ENCODE peak calls at places on chromosomes 13 and 19, in five cellular contexts. One of them, this sample, is unnamed.

GRCh38 chr19:4829001-4829712 is 2.4 kb downstream of the TICAM1 start:
- DNase-seq in iPS-NIHi11: no peak
- DNase-seq in stimulated activated CD4-positive, alpha-beta T cell treated with anti-CD3 and anti-CD28 coated beads, Interleukin-15, amount 100 ng/mL, for 1 hour: no peak
- DNase-seq in HTR-8/SVneo: no peak
- DNase-seq in right atrium auricular region: no peak
- DNase-seq in this sample: no peak

GRCh38 chr19:37654525-37654832 is 786 bp downstream of the ZFP30 start:
- DNase-seq in right atrium auricular region: no peak
- DNase-seq in iPS-NIHi11: no peak
- DNase-seq in stimulated activated CD4-positive, alpha-beta T cell treated with anti-CD3 and anti-CD28 coated beads, Interleukin-15, amount 100 ng/mL, for 1 hour: no peak
- DNase-seq in HTR-8/SVneo: no peak
- DNase-seq in this sample: no peak

GRCh38 chr13:97582170-97582569 is 148.2 kb downstream of the RAP2A start:
- DNase-seq in HTR-8/SVneo: no peak
- DNase-seq in iPS-NIHi11: no peak
- DNase-seq in right atrium auricular region: no peak
- DNase-seq in stimulated activated CD4-positive, alpha-beta T cell treated with anti-CD3 and anti-CD28 coated beads, Interleukin-15, amount 100 ng/mL, for 1 hour: no peak
- DNase-seq in this sample: no peak

GRCh38 chr13:98972627-98973026 is 5.2 kb downstream of the DOCK9 start:
- DNase-seq in HTR-8/SVneo: peak; percentile 70
- DNase-seq in iPS-NIHi11: no peak
- DNase-seq in right atrium auricular region: no peak
- DNase-seq in stimulated activated CD4-positive, alpha-beta T cell treated with anti-CD3 and anti-CD28 coated beads, Interleukin-15, amount 100 ng/mL, for 1 hour: no peak
- DNase-seq in this sample: no peak

GRCh38 chr13:98334620-98335205 is 157.6 kb upstream of the RNF113B start:
- DNase-seq in stimulated activated CD4-positive, alpha-beta T cell treated with anti-CD3 and anti-CD28 coated beads, Interleukin-15, amount 100 ng/mL, for 1 hour: no peak
- DNase-seq in right atrium auricular region: no peak
- DNase-seq in iPS-NIHi11: no peak
- DNase-seq in HTR-8/SVneo: no peak
- DNase-seq in this sample: no peak

GRCh38 chr19:54570316-54570715 is 3.3 kb upstream of the LILRA2 start:
- DNase-seq in right atrium auricular region: no peak
- DNase-seq in stimulated activated CD4-positive, alpha-beta T cell treated with anti-CD3 and anti-CD28 coated beads, Interleukin-15, amount 100 ng/mL, for 1 hour: no peak
- DNase-seq in iPS-NIHi11: no peak
- DNase-seq in HTR-8/SVneo: no peak
- DNase-seq in this sample: no peak

GRCh38 chr19:18491995-18492953 is 29.6 kb downstream of the ELL start:
- DNase-seq in stimulated activated CD4-positive, alpha-beta T cell treated with anti-CD3 and anti-CD28 coated beads, Interleukin-15, amount 100 ng/mL, for 1 hour: no peak
- DNase-seq in iPS-NIHi11: no peak
- DNase-seq in right atrium auricular region: no peak
- DNase-seq in HTR-8/SVneo: no peak
- DNase-seq in this sample: no peak

GRCh38 chr19:18687740-18688465 is 4.4 kb downstream of the CRTC1 start:
- DNase-seq in stimulated activated CD4-positive, alpha-beta T cell treated with anti-CD3 and anti-CD28 coated beads, Interleukin-15, amount 100 ng/mL, for 1 hour: no peak
- DNase-seq in HTR-8/SVneo: no peak
- DNase-seq in iPS-NIHi11: no peak
- DNase-seq in right atrium auricular region: no peak
- DNase-seq in this sample: no peak

GRCh38 chr13:31201341-31202024 is 1.7 kb downstream of the B3GLCT start:
- DNase-seq in iPS-NIHi11: no peak
- DNase-seq in right atrium auricular region: no peak
- DNase-seq in HTR-8/SVneo: no peak
- DNase-seq in stimulated activated CD4-positive, alpha-beta T cell treated with anti-CD3 and anti-CD28 coated beads, Interleukin-15, amount 100 ng/mL, for 1 hour: no peak
- DNase-seq in this sample: no peak

GRCh38 chr19:35727956-35728706 is 10.3 kb downstream of the KMT2B start:
- DNase-seq in stimulated activated CD4-positive, alpha-beta T cell treated with anti-CD3 and anti-CD28 coated beads, Interleukin-15, amount 100 ng/mL, for 1 hour: no peak
- DNase-seq in HTR-8/SVneo: no peak
- DNase-seq in right atrium auricular region: no peak
- DNase-seq in iPS-NIHi11: peak; percentile 8
- DNase-seq in this sample: no peak

GRCh38 chr19:17794731-17795494 is at the start of gene B3GNT3:
- DNase-seq in iPS-NIHi11: peak; percentile 78
- DNase-seq in stimulated activated CD4-positive, alpha-beta T cell treated with anti-CD3 and anti-CD28 coated beads, Interleukin-15, amount 100 ng/mL, for 1 hour: no peak
- DNase-seq in right atrium auricular region: no peak
- DNase-seq in HTR-8/SVneo: peak; percentile 32
- DNase-seq in this sample: no peak

GRCh38 chr19:54229146-54229545 is 6.3 kb upstream of the LILRB3 start:
- DNase-seq in HTR-8/SVneo: no peak
- DNase-seq in right atrium auricular region: no peak
- DNase-seq in iPS-NIHi11: no peak
- DNase-seq in stimulated activated CD4-positive, alpha-beta T cell treated with anti-CD3 and anti-CD28 coated beads, Interleukin-15, amount 100 ng/mL, for 1 hour: no peak
- DNase-seq in this sample: no peak

GRCh38 chr19:14971474-14971873 is 8.2 kb downstream of the SLC1A6 start:
- DNase-seq in iPS-NIHi11: no peak
- DNase-seq in HTR-8/SVneo: no peak
- DNase-seq in stimulated activated CD4-positive, alpha-beta T cell treated with anti-CD3 and anti-CD28 coated beads, Interleukin-15, amount 100 ng/mL, for 1 hour: no peak
- DNase-seq in right atrium auricular region: no peak
- DNase-seq in this sample: no peak

GRCh38 chr19:6126335-6126974 is 9.0 kb upstream of the ACSBG2 start:
- DNase-seq in HTR-8/SVneo: peak; percentile 74
- DNase-seq in right atrium auricular region: no peak
- DNase-seq in stimulated activated CD4-positive, alpha-beta T cell treated with anti-CD3 and anti-CD28 coated beads, Interleukin-15, amount 100 ng/mL, for 1 hour: no peak
- DNase-seq in iPS-NIHi11: peak; percentile 43
- DNase-seq in this sample: no peak

GRCh38 chr13:111140562-111141105 is 25.5 kb downstream of the ARHGEF7 start:
- DNase-seq in right atrium auricular region: no peak
- DNase-seq in stimulated activated CD4-positive, alpha-beta T cell treated with anti-CD3 and anti-CD28 coated beads, Interleukin-15, amount 100 ng/mL, for 1 hour: no peak
- DNase-seq in iPS-NIHi11: no peak
- DNase-seq in HTR-8/SVneo: no peak
- DNase-seq in this sample: no peak

This sample was measured in mesothelial cell of epicardium.